ENCODE peak calls at places on chromosomes 12 and 14, in nine cellular contexts. Q is endothelial cell, R is choroid plexus epithelial cell, L is AG09309, G is PC-9, A is activated B cell treated with CpG ODN at 0.5 μM for 24 hours, E is Peyer's patch, B is Calu3, K is heart right ventricle. W is an unnamed sample.

GRCh38 chr14:52405314-52405713 is 91.2 kb downstream of the PTGER2 start:
- DNase-seq in Q (no peak), R (no peak), L (no peak), G (no peak), A (no peak), E (no peak), B (no peak), K (no peak), W (no peak)

GRCh38 chr12:57985685-57986084 is 44.3 kb downstream of the ATP23 start:
- DNase-seq in Q (no peak), R (no peak), L (no peak), G (no peak), A (no peak), E (no peak), B (no peak), K (no peak), W (no peak)

GRCh38 chr12:14691560-14691959 is 4.8 kb downstream of the GUCY2C start:
- DNase-seq in Q (no peak), R (no peak), L (no peak), G (no peak), A (no peak), E (peak), B (no peak), K (peak), W (no peak)

GRCh38 chr12:80593766-80594165 is 113.7 kb upstream of the MYF6 start:
- DNase-seq in Q (no peak), R (peak), L (peak), G (no peak), A (no peak), E (no peak), B (no peak), K (no peak), W (no peak)

GRCh38 chr14:22837750-22838538 is 1.6 kb downstream of the MMP14 start:
- DNase-seq in Q (no peak), R (peak), L (no peak), G (no peak), A (no peak), E (no peak), B (no peak), K (peak), W (peak)

GRCh38 chr14:50882932-50883826 is 11.3 kb downstream of the ABHD12B start:
- DNase-seq in Q (no peak), R (no peak), L (no peak), G (peak), A (no peak), E (no peak), B (peak), K (no peak), W (no peak)

GRCh38 chr14:101200650-101201516 is 297.4 kb upstream of the RTL1 start:
- DNase-seq in Q (no peak), R (no peak), L (no peak), G (no peak), A (no peak), E (no peak), B (no peak), K (no peak), W (peak)

GRCh38 chr14:105137481-105138020 is 31.0 kb downstream of the JAG2 start:
- DNase-seq in Q (no peak), R (no peak), L (no peak), G (no peak), A (no peak), E (no peak), B (no peak), K (no peak), W (no peak)

GRCh38 chr14:68984686-68985085 is 5.6 kb upstream of the ACTN1 start:
- DNase-seq in Q (no peak), R (no peak), L (no peak), G (no peak), A (no peak), E (no peak), B (no peak), K (no peak), W (no peak)

GRCh38 chr12:56839489-56840442 is 76.6 kb downstream of the HSD17B6 start:
- DNase-seq in Q (peak), R (peak), L (no peak), G (peak), A (no peak), E (peak), B (peak), K (peak), W (no peak)

GRCh38 chr12:64457036-64457435 is 5.1 kb downstream of the TBK1 start:
- DNase-seq in Q (peak), R (peak), L (no peak), G (no peak), A (no peak), E (no peak), B (no peak), K (no peak), W (no peak)

GRCh38 chr14:55600784-55601561 is 21.0 kb downstream of the KTN1 start:
- DNase-seq in Q (no peak), R (peak), L (no peak), G (no peak), A (no peak), E (no peak), B (no peak), K (no peak), W (no peak)

GRCh38 chr14:51924600-51924999 is 64.2 kb downstream of the GNG2 start:
- DNase-seq in Q (no peak), R (no peak), L (no peak), G (no peak), A (no peak), E (no peak), B (no peak), K (no peak), W (no peak)

GRCh38 chr14:49173765-49174373 is 412.3 kb downstream of the RPS29 start:
- DNase-seq in Q (peak), R (peak), L (peak), G (peak), A (no peak), E (peak), B (peak), K (peak), W (no peak)

GRCh38 chr12:102479984-102480383 is 379 bp downstream of the IGF1 start:
- DNase-seq in Q (no peak), R (no peak), L (no peak), G (no peak), A (no peak), E (no peak), B (no peak), K (no peak), W (no peak)

GRCh38 chr14:90453401-90453951 is 56.6 kb downstream of the CALM1 start:
- DNase-seq in Q (no peak), R (peak), L (no peak), G (no peak), A (no peak), E (no peak), B (no peak), K (peak), W (peak)

GRCh38 chr12:49054096-49054495 is 6.5 kb downstream of the KMT2D start:
- DNase-seq in Q (no peak), R (no peak), L (no peak), G (no peak), A (no peak), E (no peak), B (no peak), K (no peak), W (peak)

GRCh38 chr14:103108749-103109207 is 14.3 kb downstream of the EXOC3L4 start:
- DNase-seq in Q (no peak), R (peak), L (no peak), G (peak), A (no peak), E (no peak), B (no peak), K (no peak), W (peak)

GRCh38 chr12:113800201-113800600 is 165.9 kb downstream of the RBM19 start:
- DNase-seq in Q (no peak), R (no peak), L (no peak), G (no peak), A (no peak), E (no peak), B (no peak), K (no peak), W (no peak)

GRCh38 chr12:28925726-28926376 is 223.2 kb upstream of the FAR2 start:
- DNase-seq in Q (no peak), R (peak), L (peak), G (no peak), A (no peak), E (no peak), B (no peak), K (peak), W (no peak)

GRCh38 chr12:46208370-46208769 is 60.5 kb downstream of the SLC38A1 start:
- DNase-seq in Q (no peak), R (no peak), L (no peak), G (no peak), A (no peak), E (no peak), B (no peak), K (no peak), W (no peak)

GRCh38 chr12:117045998-117046374 is 53.2 kb downstream of the TESC start:
- DNase-seq in Q (no peak), R (no peak), L (no peak), G (no peak), A (no peak), E (no peak), B (no peak), K (no peak), W (no peak)

DNA sequence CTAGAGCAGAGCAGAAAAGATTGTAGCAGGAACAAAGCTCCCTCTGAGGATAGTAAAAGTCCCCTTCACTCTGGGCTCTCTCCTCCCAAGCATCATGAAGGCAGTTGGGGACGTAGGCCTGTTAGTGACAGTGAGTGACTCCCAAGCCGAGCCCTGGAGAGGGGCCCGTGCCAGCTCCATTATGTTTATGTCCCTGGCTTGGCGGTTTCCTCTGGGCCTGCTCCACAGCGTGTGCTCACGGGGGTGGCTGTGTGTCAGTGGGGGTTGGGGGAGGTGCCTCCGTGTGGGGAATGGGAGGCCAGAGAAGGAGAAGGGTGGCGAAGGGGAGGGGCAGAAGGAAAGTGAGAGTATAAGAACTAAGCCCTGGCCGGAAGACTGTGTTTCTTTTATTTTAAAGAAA is 170.0 kb upstream of the VASH1 start:
- DNase-seq in Q (no peak), R (no peak), L (no peak), G (no peak), A (no peak), E (no peak), B (no peak), K (no peak), W (no peak)
- TF ChIP-seq CTCF in Q (no peak), R (no peak), L (no peak), G (no peak), A (no peak), E (no peak), B (no peak), K (no peak), W (no peak)

DNA sequence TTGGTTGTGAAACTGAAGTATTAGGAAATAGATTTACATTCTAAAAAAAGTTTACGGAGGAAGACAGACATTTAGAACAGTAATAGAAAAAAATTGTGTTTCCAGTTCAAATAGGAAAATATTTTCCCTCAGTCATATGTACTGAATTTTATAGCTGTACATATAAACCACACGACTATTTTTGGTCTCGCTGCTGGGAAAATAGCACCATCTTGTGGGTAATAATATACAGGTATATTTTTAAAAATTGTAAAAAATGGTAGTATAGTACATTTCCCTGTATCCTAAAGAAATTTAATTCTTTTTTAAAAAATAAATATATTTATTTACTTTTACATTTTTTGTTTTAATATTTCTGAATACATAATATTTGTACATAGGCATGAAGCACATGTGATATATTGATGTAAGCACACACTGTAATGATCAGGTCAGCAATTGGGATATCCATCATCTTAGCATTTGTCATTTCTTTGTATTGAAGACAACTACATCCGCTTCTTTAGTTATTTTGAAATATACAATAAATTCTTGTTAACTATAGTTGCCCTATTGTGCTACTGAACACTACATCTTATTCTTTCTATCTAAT is 168.6 kb downstream of the ALX1 start:
- DNase-seq in Q (no peak), R (peak), L (no peak), G (no peak), A (no peak), E (no peak), B (no peak), K (no peak), W (no peak)
- TF ChIP-seq CTCF in Q (peak), R (peak), L (peak), G (peak), A (no peak), E (peak), B (peak), K (peak), W (no peak)

GRCh38 chr12:88179436-88180014 is 37.4 kb downstream of the TMTC3 start:
- DNase-seq in Q (no peak), R (no peak), L (no peak), G (no peak), A (no peak), E (no peak), B (no peak), K (no peak), W (no peak)
- TF ChIP-seq CTCF in Q (no peak), R (no peak), L (no peak), G (no peak), A (no peak), E (no peak), B (no peak), K (no peak), W (no peak)

GRCh38 chr14:97946291-97946690 is 1149.1 kb downstream of the VRK1 start:
- DNase-seq in Q (peak), R (no peak), L (no peak), G (no peak), A (no peak), E (no peak), B (no peak), K (no peak), W (no peak)
- TF ChIP-seq CTCF in Q (no peak), R (no peak), L (no peak), G (no peak), A (no peak), E (no peak), B (no peak), K (no peak), W (no peak)

GRCh38 chr12:68334136-68334535 is 2.0 kb upstream of the MDM1 start:
- DNase-seq in Q (no peak), R (no peak), L (no peak), G (peak), A (no peak), E (peak), B (peak), K (no peak), W (no peak)
- TF ChIP-seq CTCF in Q (no peak), R (peak), L (no peak), G (no peak), A (no peak), E (no peak), B (no peak), K (peak), W (no peak)

DNA sequence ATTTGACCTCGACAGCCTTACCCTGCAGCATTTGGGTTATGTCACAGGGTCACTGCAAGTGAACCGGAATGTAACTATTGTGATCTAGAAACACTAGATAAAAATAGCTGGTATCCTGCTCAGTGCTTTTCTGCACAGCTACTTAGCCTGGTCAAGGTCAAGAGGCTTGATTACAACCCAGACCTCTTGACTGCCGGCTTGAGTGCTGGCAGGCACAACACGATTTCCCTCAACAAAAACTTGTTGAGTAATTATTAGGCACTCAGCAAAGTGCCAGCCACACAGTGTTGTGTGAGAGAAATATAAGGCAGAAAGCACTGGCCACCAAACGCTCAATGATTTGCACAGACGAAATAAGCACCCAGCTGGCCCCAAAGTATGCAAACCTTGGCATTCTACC is 156.7 kb downstream of the NUAK1 start:
- DNase-seq in Q (no peak), R (no peak), L (no peak), G (no peak), A (no peak), E (no peak), B (no peak), K (peak), W (peak)
- TF ChIP-seq CTCF in Q (no peak), R (no peak), L (no peak), G (no peak), A (no peak), E (no peak), B (no peak), K (no peak), W (no peak)

DNA sequence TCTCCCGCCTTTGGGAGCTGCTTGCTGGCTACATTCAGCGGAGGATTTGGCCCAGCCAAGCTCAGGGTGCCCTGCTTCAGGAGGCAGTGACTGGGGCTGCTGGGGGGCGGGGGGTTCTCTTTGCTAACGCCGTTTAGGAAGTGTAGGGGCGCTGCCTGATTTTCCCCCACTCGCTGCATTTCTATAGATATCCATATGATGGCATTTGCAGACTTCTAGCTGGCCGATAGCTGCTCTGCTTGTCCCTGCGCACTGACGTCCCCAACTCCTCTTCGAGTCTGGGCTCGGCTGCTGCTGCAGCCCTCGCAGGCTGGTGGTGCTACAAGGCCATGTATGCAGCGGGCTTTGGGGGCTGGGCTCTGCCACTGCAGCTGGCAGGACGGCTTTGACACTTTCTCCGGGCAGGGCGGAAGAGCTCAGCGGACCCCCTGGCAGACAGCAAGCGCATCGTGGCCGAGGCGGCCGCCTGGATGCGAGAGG is 3.1 kb downstream of the LRFN5 start:
- DNase-seq in Q (peak), R (peak), L (no peak), G (no peak), A (no peak), E (no peak), B (no peak), K (peak), W (peak)
- TF ChIP-seq CTCF in Q (no peak), R (peak), L (peak), G (no peak), A (no peak), E (no peak), B (no peak), K (peak), W (no peak)

GRCh38 chr12:52952082-52952801 is 3.3 kb downstream of the KRT18 start:
- DNase-seq in Q (no peak), R (no peak), L (no peak), G (no peak), A (no peak), E (no peak), B (peak), K (no peak), W (no peak)
- TF ChIP-seq CTCF in Q (no peak), R (peak), L (peak), G (peak), A (no peak), E (peak), B (peak), K (peak), W (peak)

W was measured in kidney.